ENCODE peak calls at places on chromosomes 11 and 22, in four cellular contexts. F is CD4-positive, alpha-beta memory T cell; W is NB4; N is HTR-8/SVneo. Z is an unnamed sample.

GRCh38 chr22:46135611-46136538 is 14.5 kb upstream of the PPARA start:
- DNase-seq in W (no peak), F (no peak), N (no peak), Z (no peak)

GRCh38 chr11:112977620-112978212 is 16.5 kb downstream of the NCAM1 start:
- DNase-seq in F (no peak), N (no peak), W (peak), Z (no peak)

GRCh38 chr11:57047610-57048009 is 58.9 kb downstream of the OR5AK2 start:
- DNase-seq in F (no peak), N (no peak), W (no peak), Z (no peak)

GRCh38 chr11:82675838-82676237 is 57.8 kb downstream of the FAM181B start:
- DNase-seq in N (no peak), F (no peak), W (no peak), Z (no peak)

GRCh38 chr11:125429174-125429707 is 66.8 kb downstream of the FEZ1 start:
- DNase-seq in W (peak), F (peak), N (peak), Z (no peak)

GRCh38 chr11:31702966-31703365 is 108.2 kb downstream of the PAX6 start:
- DNase-seq in W (no peak), F (no peak), N (no peak), Z (no peak)

GRCh38 chr11:85737738-85738137 is 51.7 kb upstream of the CCDC89 start:
- DNase-seq in N (no peak), W (peak), F (no peak), Z (no peak)

GRCh38 chr11:108587109-108587508 is 6.5 kb downstream of the EXPH5 start:
- DNase-seq in F (no peak), W (no peak), N (no peak), Z (no peak)

GRCh38 chr11:8531312-8531711 is 62.7 kb downstream of the STK33 start:
- DNase-seq in W (no peak), F (no peak), N (no peak), Z (no peak)

GRCh38 chr22:50236731-50237409 is 8.0 kb downstream of the TUBGCP6 start:
- DNase-seq in W (peak), N (no peak), F (no peak), Z (no peak)

GRCh38 chr22:28329582-28330073 is 350.0 kb downstream of the TTC28 start:
- DNase-seq in F (no peak), N (no peak), W (peak), Z (no peak)